ENCODE peak calls at places on chromosomes 16 and 17, in four cellular contexts. K is WTC11, Y is HepG2, P is K562. N is an unnamed sample.

GRCh38 chr16:86029131-86029741 is 130.3 kb downstream of the IRF8 start:
- DNase-seq in K (no peak), Y (no peak), P (no peak), N (no peak)

GRCh38 chr16:11841026-11841425 is 10.3 kb downstream of the RSL1D1 start:
- DNase-seq in K (no peak), Y (no peak), P (no peak), N (no peak)

GRCh38 chr17:13833921-13834320 is 232.2 kb upstream of the HS3ST3A1 start:
- DNase-seq in K (no peak), Y (no peak), P (no peak), N (no peak)

GRCh38 chr17:69696645-69697044 is 282.1 kb downstream of the MAP2K6 start:
- DNase-seq in K (no peak), Y (no peak), P (no peak), N (no peak)

GRCh38 chr16:67666032-67666537 is 465 bp downstream of the ENKD1 start:
- DNase-seq in K (peak), Y (peak), P (peak), N (no peak)

GRCh38 chr17:38464723-38465419 is 36.6 kb downstream of the ARHGAP23 start:
- DNase-seq in K (no peak), Y (no peak), P (peak), N (peak)

GRCh38 chr16:87765776-87766484 is at the start of gene KLHDC4:
- DNase-seq in K (peak), Y (peak), P (peak), N (peak)

GRCh38 chr17:70945386-70945785 is 776.1 kb downstream of the KCNJ2 start:
- DNase-seq in K (peak), Y (no peak), P (no peak), N (no peak)

GRCh38 chr17:31738067-31738466 is 121.0 kb downstream of the COPRS start:
- DNase-seq in K (no peak), Y (no peak), P (no peak), N (peak)

GRCh38 chr17:2611627-2612026 is 18.2 kb downstream of the PAFAH1B1 start:
- DNase-seq in K (no peak), Y (no peak), P (no peak), N (no peak)

GRCh38 chr17:6599364-6599763 is 41.1 kb downstream of the KIAA0753 start:
- DNase-seq in K (no peak), Y (no peak), P (no peak), N (no peak)

GRCh38 chr16:47873434-47873833 is 282.4 kb downstream of the ABCC12 start:
- DNase-seq in K (peak), Y (peak), P (peak), N (no peak)

GRCh38 chr17:32515677-32516383 is 29.0 kb downstream of the CDK5R1 start:
- DNase-seq in K (no peak), Y (no peak), P (no peak), N (no peak)

GRCh38 chr17:57106107-57106835 is 21.2 kb downstream of the AKAP1 start:
- DNase-seq in K (peak), Y (peak), P (no peak), N (peak)

GRCh38 chr17:4536742-4537411 is 18.3 kb downstream of the MYBBP1A start:
- DNase-seq in K (no peak), Y (no peak), P (no peak), N (no peak)

GRCh38 chr16:9134739-9135138 is 43.3 kb downstream of the HAPSTR1 start:
- DNase-seq in K (peak), Y (peak), P (no peak), N (peak)

GRCh38 chr16:66599726-66600125 is 4.8 kb upstream of the CMTM3 start:
- DNase-seq in K (no peak), Y (no peak), P (no peak), N (no peak)

GRCh38 chr16:88476203-88476602 is 23.1 kb downstream of the ZFPM1 start:
- DNase-seq in K (no peak), Y (no peak), P (no peak), N (no peak)

GRCh38 chr17:77501101-77501566 is 360.4 kb downstream of the SEC14L1 start:
- DNase-seq in K (peak), Y (peak), P (peak), N (peak)

GRCh38 chr16:35745191-35745590 is 2285.8 kb downstream of the TP53TG3F start:
- DNase-seq in K (no peak), Y (no peak), P (no peak), N (no peak)

GRCh38 chr17:2796164-2797140 is at the start of gene RAP1GAP2:
- DNase-seq in K (no peak), Y (no peak), P (peak), N (no peak)

GRCh38 chr16:2090481-2090797 is 42.7 kb downstream of the TSC2 start:
- DNase-seq in K (no peak), Y (no peak), P (no peak), N (no peak)

GRCh38 chr16:57810197-57811024 is 8.1 kb upstream of the KIFC3 start:
- DNase-seq in K (peak), Y (peak), P (peak), N (peak)
- TF ChIP-seq NR3C1 in K (no peak), Y (no peak), P (no peak), N (no peak)

GRCh38 chr17:7651097-7651958 is 602 bp downstream of the ATP1B2 start:
- DNase-seq in K (peak), Y (no peak), P (peak), N (no peak)
- TF ChIP-seq NR3C1 in K (no peak), Y (no peak), P (no peak), N (no peak)

GRCh38 chr17:36807496-36808180 is 129.6 kb upstream of the LHX1 start:
- DNase-seq in K (peak), Y (no peak), P (no peak), N (no peak)
- TF ChIP-seq NR3C1 in K (no peak), Y (no peak), P (no peak), N (no peak)

GRCh38 chr17:63446218-63446980 is at the start of gene CYB561:
- DNase-seq in K (peak), Y (no peak), P (peak), N (peak)

GRCh38 chr17:63445065-63445464 is 1.0 kb downstream of the CYB561 start:
- DNase-seq in K (no peak), Y (no peak), P (no peak), N (no peak)

GRCh38 chr17:63444457-63444856 is 1.6 kb downstream of the CYB561 start:
- DNase-seq in K (no peak), Y (no peak), P (no peak), N (no peak)

GRCh38 chr17:63446981-63447687 is 1.0 kb upstream of the CYB561 start:
- DNase-seq in K (peak), Y (no peak), P (no peak), N (no peak)

GRCh38 chr17:63445571-63446217 is 412 bp downstream of the CYB561 start:
- DNase-seq in K (peak), Y (no peak), P (no peak), N (peak)
- TF ChIP-seq NR3C1 in K (no peak), Y (no peak), P (no peak), N (no peak)

N was measured in A549.